ENCODE peak calls at places on chromosomes 2 and 18, in nine cellular contexts. One of them, this sample, is unnamed.
A peak's percentile ranks its signal among the peaks of the same experiment; 100 is the strongest.

GRCh38 chr2:128374711-128375413 is 56.2 kb upstream of the HS6ST1 start:
- DNase-seq in IMR-90: no peak
- DNase-seq in mucosa of descending colon: no peak
- DNase-seq in kidney: peak; percentile 63
- DNase-seq in pancreas: no peak
- DNase-seq in mammary epithelial cell: no peak
- DNase-seq in spleen: peak; percentile 68
- DNase-seq in PC-3: no peak
- DNase-seq in stomach: peak; percentile 24
- DNase-seq in this sample: no peak

GRCh38 chr2:101140978-101141655 is 10.1 kb downstream of the TBC1D8 start:
- DNase-seq in IMR-90: peak; percentile 9
- DNase-seq in mucosa of descending colon: no peak
- DNase-seq in kidney: no peak
- DNase-seq in pancreas: no peak
- DNase-seq in mammary epithelial cell: no peak
- DNase-seq in spleen: no peak
- DNase-seq in PC-3: peak; percentile 70
- DNase-seq in stomach: no peak
- DNase-seq in this sample: no peak

GRCh38 chr2:19299032-19299431 is 59.4 kb downstream of the OSR1 start:
- DNase-seq in IMR-90: peak; percentile 77
- DNase-seq in mucosa of descending colon: no peak
- DNase-seq in kidney: no peak
- DNase-seq in pancreas: no peak
- DNase-seq in mammary epithelial cell: peak; percentile 4
- DNase-seq in spleen: no peak
- DNase-seq in PC-3: no peak
- DNase-seq in stomach: no peak
- DNase-seq in this sample: no peak

GRCh38 chr2:148658807-148659722 is 14.5 kb downstream of the EPC2 start:
- DNase-seq in IMR-90: peak; percentile 79
- DNase-seq in mucosa of descending colon: no peak
- DNase-seq in kidney: no peak
- DNase-seq in pancreas: no peak
- DNase-seq in mammary epithelial cell: peak; percentile 67
- DNase-seq in spleen: no peak
- DNase-seq in PC-3: peak; percentile 54
- DNase-seq in stomach: no peak
- DNase-seq in this sample: no peak

GRCh38 chr2:163133602-163134001 is 295.0 kb upstream of the KCNH7 start:
- DNase-seq in IMR-90: no peak
- DNase-seq in mucosa of descending colon: no peak
- DNase-seq in kidney: no peak
- DNase-seq in pancreas: no peak
- DNase-seq in mammary epithelial cell: no peak
- DNase-seq in spleen: no peak
- DNase-seq in PC-3: no peak
- DNase-seq in stomach: no peak
- DNase-seq in this sample: no peak

GRCh38 chr2:150526006-150526405 is 38.5 kb upstream of the RND3 start:
- DNase-seq in IMR-90: no peak
- DNase-seq in mucosa of descending colon: no peak
- DNase-seq in kidney: no peak
- DNase-seq in pancreas: no peak
- DNase-seq in mammary epithelial cell: peak; percentile 41
- DNase-seq in spleen: no peak
- DNase-seq in PC-3: peak; percentile 29
- DNase-seq in stomach: no peak
- DNase-seq in this sample: peak; percentile 48

GRCh38 chr18:49520661-49521145 is 33.7 kb upstream of the C18orf32 start:
- DNase-seq in IMR-90: peak; percentile 11
- DNase-seq in mucosa of descending colon: no peak
- DNase-seq in kidney: no peak
- DNase-seq in pancreas: no peak
- DNase-seq in mammary epithelial cell: peak; percentile 21
- DNase-seq in spleen: no peak
- DNase-seq in PC-3: peak; percentile 41
- DNase-seq in stomach: no peak
- DNase-seq in this sample: no peak

GRCh38 chr2:42567806-42568429 is 514 bp upstream of the MTA3 start:
- DNase-seq in IMR-90: no peak
- DNase-seq in mucosa of descending colon: peak; percentile 68
- DNase-seq in kidney: peak; percentile 80
- DNase-seq in pancreas: peak; percentile 49
- DNase-seq in mammary epithelial cell: no peak
- DNase-seq in spleen: peak; percentile 82
- DNase-seq in PC-3: no peak
- DNase-seq in stomach: peak; percentile 55
- DNase-seq in this sample: peak; percentile 46

GRCh38 chr2:165698621-165698946 is 95.5 kb downstream of the GALNT3 start:
- DNase-seq in IMR-90: peak; percentile 43
- DNase-seq in mucosa of descending colon: no peak
- DNase-seq in kidney: no peak
- DNase-seq in pancreas: no peak
- DNase-seq in mammary epithelial cell: peak; percentile 47
- DNase-seq in spleen: no peak
- DNase-seq in PC-3: peak; percentile 80
- DNase-seq in stomach: peak; percentile 41
- DNase-seq in this sample: peak; percentile 48

GRCh38 chr2:55919574-55919973 is 4.0 kb downstream of the EFEMP1 start:
- DNase-seq in IMR-90: no peak
- DNase-seq in mucosa of descending colon: no peak
- DNase-seq in kidney: no peak
- DNase-seq in pancreas: no peak
- DNase-seq in mammary epithelial cell: no peak
- DNase-seq in spleen: no peak
- DNase-seq in PC-3: no peak
- DNase-seq in stomach: no peak
- DNase-seq in this sample: no peak

GRCh38 chr2:55923091-55923977 is at the start of gene EFEMP1:
- DNase-seq in IMR-90: peak; percentile 62
- DNase-seq in mucosa of descending colon: peak; percentile 43
- DNase-seq in kidney: peak; percentile 92
- DNase-seq in pancreas: peak; percentile 62
- DNase-seq in mammary epithelial cell: peak; percentile 87
- DNase-seq in spleen: peak; percentile 73
- DNase-seq in PC-3: peak; percentile 69
- DNase-seq in stomach: peak; percentile 69
- DNase-seq in this sample: no peak

GRCh38 chr2:55918856-55919255 is 4.7 kb downstream of the EFEMP1 start:
- DNase-seq in IMR-90: no peak
- DNase-seq in mucosa of descending colon: no peak
- DNase-seq in kidney: no peak
- DNase-seq in pancreas: no peak
- DNase-seq in mammary epithelial cell: no peak
- DNase-seq in spleen: no peak
- DNase-seq in PC-3: peak; percentile 35
- DNase-seq in stomach: no peak
- DNase-seq in this sample: no peak

GRCh38 chr2:55923978-55924325 is 370 bp upstream of the EFEMP1 start:
- DNase-seq in IMR-90: no peak
- DNase-seq in mucosa of descending colon: no peak
- DNase-seq in kidney: no peak
- DNase-seq in pancreas: no peak
- DNase-seq in mammary epithelial cell: no peak
- DNase-seq in spleen: no peak
- DNase-seq in PC-3: no peak
- DNase-seq in stomach: no peak
- DNase-seq in this sample: no peak

DNA sequence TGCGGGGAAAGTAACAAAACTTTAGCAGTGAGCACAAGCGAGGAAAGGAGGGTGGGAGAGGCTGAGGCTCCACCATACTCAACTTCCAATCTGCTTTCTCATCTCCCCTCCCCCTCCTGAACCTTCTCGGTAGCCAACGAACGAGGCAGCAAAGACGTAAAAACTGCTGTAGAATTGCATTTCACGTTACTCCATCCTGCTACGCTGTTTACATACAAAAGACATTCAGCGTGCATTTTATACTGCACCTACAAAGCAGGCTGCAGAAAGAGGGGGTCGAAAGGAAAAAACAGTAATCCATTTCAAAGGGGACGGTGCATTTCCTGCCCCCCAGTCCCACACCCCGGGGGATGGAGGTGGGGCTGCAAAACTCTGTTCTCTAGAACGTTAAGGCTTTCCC is 1.1 kb downstream of the EFEMP1 start:
- DNase-seq in IMR-90: peak; percentile 58
- DNase-seq in mucosa of descending colon: no peak
- DNase-seq in kidney: no peak
- DNase-seq in pancreas: no peak
- DNase-seq in mammary epithelial cell: peak; percentile 45
- DNase-seq in spleen: no peak
- DNase-seq in PC-3: no peak
- DNase-seq in stomach: no peak
- DNase-seq in this sample: no peak
- H3K4me3 ChIP-seq in IMR-90: peak overlapping the region; percentile 92
- H3K4me3 ChIP-seq in mucosa of descending colon: no peak overlapping the region
- H3K4me3 ChIP-seq in kidney: peak overlapping the region; percentile 77
- H3K4me3 ChIP-seq in pancreas: peak overlapping the region; percentile 46
- H3K4me3 ChIP-seq in mammary epithelial cell: peak overlapping the region; percentile 80
- H3K4me3 ChIP-seq in spleen: peak overlapping the region; percentile 38
- H3K4me3 ChIP-seq in PC-3: peak overlapping the region; percentile 83
- H3K4me3 ChIP-seq in stomach: peak overlapping the region; percentile 76
- H3K4me3 ChIP-seq in this sample: no peak overlapping the region

DNA sequence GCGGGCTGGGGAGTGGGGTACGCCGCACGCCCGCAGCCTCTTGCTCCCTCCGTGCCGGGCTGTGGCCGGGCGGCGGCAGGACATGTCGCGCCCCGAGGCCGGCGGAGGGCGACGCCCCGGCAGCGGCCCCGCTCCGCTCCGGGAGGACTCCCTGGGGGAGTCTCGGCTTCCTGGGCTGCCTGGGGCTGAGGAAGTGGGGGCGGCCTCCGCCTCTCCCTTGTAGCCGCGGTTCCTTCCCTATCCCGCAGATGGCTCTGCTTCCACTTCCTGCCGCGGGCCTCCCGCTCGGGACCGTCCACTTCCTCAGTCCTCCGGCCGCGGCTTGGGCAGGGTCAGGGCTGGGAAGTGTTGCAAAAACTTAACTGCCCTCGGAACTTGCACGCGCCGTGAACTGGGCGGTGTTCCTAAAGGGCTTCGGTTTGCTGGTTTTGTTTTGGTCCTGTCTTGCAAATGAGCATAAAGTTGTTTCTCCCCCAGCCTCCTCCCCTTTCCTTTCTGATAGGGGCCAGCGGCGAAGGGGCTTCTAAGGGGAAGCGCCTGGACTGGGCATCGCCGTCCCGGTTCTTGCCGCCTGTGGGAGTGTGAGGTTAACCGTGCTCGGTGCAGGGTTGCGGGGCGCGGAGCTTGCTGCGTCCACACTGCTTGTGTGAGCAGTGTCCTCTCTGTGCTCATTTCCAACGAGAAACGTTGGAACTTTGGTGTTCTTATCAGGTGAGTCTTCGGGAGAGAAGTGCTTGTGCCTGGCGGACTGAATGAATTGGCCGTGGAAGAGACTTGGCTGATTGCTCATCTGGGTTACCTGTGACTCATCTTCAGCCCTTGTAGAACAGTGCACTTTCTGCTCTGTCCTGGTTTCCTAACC is 600 bp downstream of the RALB start:
- DNase-seq in IMR-90: peak; percentile 78
- DNase-seq in mucosa of descending colon: peak; percentile 84
- DNase-seq in kidney: peak; percentile 95
- DNase-seq in pancreas: peak; percentile 76
- DNase-seq in mammary epithelial cell: peak; percentile 87
- DNase-seq in spleen: peak; percentile 97
- DNase-seq in PC-3: peak; percentile 82
- DNase-seq in stomach: peak; percentile 79
- DNase-seq in this sample: peak; percentile 87
- H3K4me1 ChIP-seq in IMR-90: peaks cover 5% of the 10 kb centered on the region
- H3K4me1 ChIP-seq in mucosa of descending colon: peaks cover 9% of the 10 kb centered on the region
- H3K4me1 ChIP-seq in kidney: peaks cover 17% of the 10 kb centered on the region
- H3K4me1 ChIP-seq in pancreas: peaks cover 7% of the 10 kb centered on the region
- H3K4me1 ChIP-seq in mammary epithelial cell: peaks cover 14% of the 10 kb centered on the region
- H3K4me1 ChIP-seq in spleen: peaks cover 64% of the 10 kb centered on the region
- H3K4me1 ChIP-seq in PC-3: peaks cover 34% of the 10 kb centered on the region
- H3K4me1 ChIP-seq in stomach: peaks cover 50% of the 10 kb centered on the region
- H3K4me1 ChIP-seq in this sample: peaks cover 18% of the 10 kb centered on the region

DNA sequence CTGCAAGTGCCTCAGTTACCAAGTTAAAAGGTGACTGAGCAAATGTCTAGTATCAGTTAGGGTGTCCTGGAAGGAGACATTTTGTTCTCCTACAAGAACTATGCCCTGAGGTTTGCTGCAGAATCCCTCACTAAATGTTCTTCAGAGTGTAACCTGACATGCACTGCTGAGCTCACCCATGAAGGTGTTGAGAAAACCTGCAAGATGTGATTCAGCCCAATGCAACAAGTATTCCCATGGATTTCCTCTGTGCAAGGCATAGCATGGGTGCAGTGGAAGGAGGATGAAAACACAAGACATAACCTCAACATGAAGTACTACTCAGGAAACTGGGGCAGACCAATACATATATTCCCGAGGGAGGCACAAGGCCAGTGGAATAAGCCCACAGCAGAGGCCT is 15.4 kb upstream of the UGT1A8 start:
- DNase-seq in IMR-90: no peak
- DNase-seq in mucosa of descending colon: no peak
- DNase-seq in kidney: no peak
- DNase-seq in pancreas: no peak
- DNase-seq in mammary epithelial cell: no peak
- DNase-seq in spleen: no peak
- DNase-seq in PC-3: no peak
- DNase-seq in stomach: no peak
- DNase-seq in this sample: no peak
- H3K4me3 ChIP-seq in IMR-90: no peak overlapping the region
- H3K4me3 ChIP-seq in mucosa of descending colon: no peak overlapping the region
- H3K4me3 ChIP-seq in kidney: no peak overlapping the region
- H3K4me3 ChIP-seq in pancreas: no peak overlapping the region
- H3K4me3 ChIP-seq in mammary epithelial cell: no peak overlapping the region
- H3K4me3 ChIP-seq in spleen: no peak overlapping the region
- H3K4me3 ChIP-seq in PC-3: no peak overlapping the region
- H3K4me3 ChIP-seq in stomach: no peak overlapping the region
- H3K4me3 ChIP-seq in this sample: no peak overlapping the region

DNA sequence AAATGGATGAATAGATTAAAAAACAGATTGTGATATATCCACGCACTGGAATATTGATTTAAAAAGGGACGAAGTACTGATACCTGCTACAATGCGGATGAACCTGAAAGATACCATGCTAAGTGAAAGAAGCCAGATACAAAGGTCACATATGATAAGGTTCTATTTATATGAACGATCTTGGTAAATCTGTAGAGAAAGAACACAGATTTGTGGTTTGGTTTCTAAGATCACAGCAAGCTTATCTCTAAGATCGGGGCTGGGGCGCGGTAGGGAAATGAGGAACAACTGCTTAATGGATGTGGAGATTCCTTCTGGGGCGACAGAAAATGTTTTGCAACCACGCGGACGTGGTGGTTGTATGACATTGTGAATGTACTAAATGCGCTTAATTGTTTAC is 60.0 kb downstream of the NEDD4L start:
- DNase-seq in IMR-90: no peak
- DNase-seq in mucosa of descending colon: no peak
- DNase-seq in kidney: no peak
- DNase-seq in pancreas: no peak
- DNase-seq in mammary epithelial cell: no peak
- DNase-seq in spleen: no peak
- DNase-seq in PC-3: no peak
- DNase-seq in stomach: no peak
- DNase-seq in this sample: peak; percentile 42
- H3K4me1 ChIP-seq in IMR-90: peaks cover 12% of the 10 kb centered on the region
- H3K4me1 ChIP-seq in mucosa of descending colon: peaks cover 20% of the 10 kb centered on the region
- H3K4me1 ChIP-seq in kidney: no peaks in the 10 kb centered on the region
- H3K4me1 ChIP-seq in pancreas: peaks cover 36% of the 10 kb centered on the region
- H3K4me1 ChIP-seq in mammary epithelial cell: no peaks in the 10 kb centered on the region
- H3K4me1 ChIP-seq in spleen: peaks cover 21% of the 10 kb centered on the region
- H3K4me1 ChIP-seq in PC-3: no peaks in the 10 kb centered on the region
- H3K4me1 ChIP-seq in stomach: peaks cover 38% of the 10 kb centered on the region
- H3K4me1 ChIP-seq in this sample: peaks cover 27% of the 10 kb centered on the region

GRCh38 chr2:63057249-63058148 is 6.9 kb downstream of the OTX1 start:
- DNase-seq in IMR-90: no peak
- DNase-seq in mucosa of descending colon: peak; percentile 23
- DNase-seq in kidney: no peak
- DNase-seq in pancreas: no peak
- DNase-seq in mammary epithelial cell: no peak
- DNase-seq in spleen: no peak
- DNase-seq in PC-3: no peak
- DNase-seq in stomach: no peak
- DNase-seq in this sample: peak; percentile 29
- H3K4me3 ChIP-seq in IMR-90: no peak overlapping the region
- H3K4me3 ChIP-seq in mucosa of descending colon: no peak overlapping the region
- H3K4me3 ChIP-seq in kidney: no peak overlapping the region
- H3K4me3 ChIP-seq in pancreas: no peak overlapping the region
- H3K4me3 ChIP-seq in mammary epithelial cell: no peak overlapping the region
- H3K4me3 ChIP-seq in spleen: no peak overlapping the region
- H3K4me3 ChIP-seq in PC-3: no peak overlapping the region
- H3K4me3 ChIP-seq in stomach: peak overlapping the region; percentile 38
- H3K4me3 ChIP-seq in this sample: no peak overlapping the region

This sample was measured in Caco-2.